ENCODE peak calls at places on chromosomes 6 and 20, in five cellular contexts. M is esophagus squamous epithelium; P is CD4-positive, alpha-beta memory T cell; H is upper lobe of right lung; K is cardiac fibroblast. S is an unnamed sample.
A peak's percentile ranks its signal among the peaks of the same experiment; 100 is the strongest.

GRCh38 chr20:4956200-4956810 is 45.0 kb downstream of the SLC23A2 start:
- DNase-seq in M (no peak), P (peak; percentile 63), H (no peak), K (peak; percentile 79), S (peak; percentile 64)

GRCh38 chr6:57294829-57295228 is 22.6 kb upstream of the PRIM2 start:
- DNase-seq in M (no peak), P (no peak), H (no peak), K (no peak), S (no peak)

GRCh38 chr20:63178889-63179751 is 36.8 kb downstream of the YTHDF1 start:
- DNase-seq in M (no peak), P (peak; percentile 65), H (no peak), K (peak; percentile 9), S (peak; percentile 52)

GRCh38 chr6:34332255-34333198 is 59.9 kb downstream of the NUDT3 start:
- DNase-seq in M (no peak), P (no peak), H (no peak), K (no peak), S (no peak)

GRCh38 chr20:23242104-23242503 is 108.5 kb upstream of the NXT1 start:
- DNase-seq in M (no peak), P (no peak), H (peak; percentile 25), K (no peak), S (no peak)

GRCh38 chr20:46056970-46057855 is 28.2 kb downstream of the SLC12A5 start:
- DNase-seq in M (no peak), P (peak; percentile 17), H (no peak), K (peak; percentile 44), S (no peak)

GRCh38 chr6:144349690-144350132 is 64.6 kb downstream of the UTRN start:
- DNase-seq in M (no peak), P (no peak), H (no peak), K (peak; percentile 85), S (no peak)

GRCh38 chr6:16345449-16346330 is 107.3 kb downstream of the GMPR start:
- DNase-seq in M (no peak), P (no peak), H (no peak), K (peak; percentile 92), S (no peak)

GRCh38 chr6:143677891-143678737 is at the start of gene PHACTR2:
- DNase-seq in M (no peak), P (peak; percentile 33), H (peak; percentile 91), K (peak; percentile 87), S (peak; percentile 22)

GRCh38 chr20:9999660-10000059 is 35.1 kb upstream of the ANKEF1 start:
- DNase-seq in M (no peak), P (no peak), H (no peak), K (no peak), S (no peak)

GRCh38 chr6:31203345-31203979 is 33.0 kb upstream of the POU5F1 start:
- DNase-seq in M (no peak), P (no peak), H (no peak), K (peak; percentile 85), S (no peak)

GRCh38 chr6:167906899-167907298 is 80.2 kb downstream of the AFDN start:
- DNase-seq in M (no peak), P (no peak), H (peak; percentile 65), K (peak; percentile 5), S (no peak)

GRCh38 chr6:137497722-137498463 is 3.7 kb upstream of the OLIG3 start:
- DNase-seq in M (no peak), P (peak; percentile 41), H (no peak), K (no peak), S (no peak)

GRCh38 chr6:137496392-137496767 is 2.2 kb upstream of the OLIG3 start:
- DNase-seq in M (no peak), P (no peak), H (no peak), K (no peak), S (no peak)

GRCh38 chr6:137495652-137496391 is 1.6 kb upstream of the OLIG3 start:
- DNase-seq in M (no peak), P (no peak), H (no peak), K (no peak), S (no peak)

GRCh38 chr6:137498488-137499219 is 4.5 kb upstream of the OLIG3 start:
- DNase-seq in M (no peak), P (no peak), H (no peak), K (no peak), S (no peak)

GRCh38 chr6:137496909-137497721 is 2.9 kb upstream of the OLIG3 start:
- DNase-seq in M (no peak), P (no peak), H (no peak), K (no peak), S (no peak)
- H3K4me3 ChIP-seq in M (peak overlapping the region; percentile 32), P (no peak overlapping the region), H (peak overlapping the region; percentile 11), K (no peak overlapping the region), S (peak overlapping the region; percentile 34)

DNA sequence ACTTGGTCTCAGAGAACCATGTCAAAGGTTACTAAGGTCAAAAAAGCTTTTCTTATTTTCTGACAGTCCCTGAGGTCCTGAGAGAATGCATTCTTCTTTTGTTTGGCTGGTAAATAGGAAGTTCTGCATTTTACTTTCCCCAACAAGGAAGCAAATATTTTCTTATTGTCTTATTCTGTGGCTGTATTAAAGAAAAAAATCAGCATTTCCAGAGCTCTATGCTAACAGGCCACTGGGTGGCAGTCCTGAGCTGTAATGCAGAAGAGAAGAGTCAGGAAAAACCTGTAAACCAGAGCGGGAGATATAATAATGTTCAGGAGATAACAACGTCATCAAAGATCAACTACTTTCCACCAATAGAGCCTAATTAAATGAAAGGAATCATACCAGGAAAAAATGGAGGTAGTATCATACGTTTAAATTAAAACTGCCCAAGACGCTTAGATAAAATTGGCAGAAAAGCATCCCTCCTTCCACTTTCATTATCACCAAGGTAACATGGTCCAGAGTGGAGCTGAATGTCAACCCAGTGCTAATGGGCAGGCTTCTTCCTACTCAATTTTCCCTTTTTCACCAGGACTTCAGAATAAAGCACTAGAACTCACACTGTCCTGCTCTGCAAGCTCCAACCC is 55.6 kb upstream of the CARMIL1 start:
- DNase-seq in M (no peak), P (peak; percentile 50), H (peak; percentile 68), K (peak; percentile 82), S (peak; percentile 32)
- H3K4me3 ChIP-seq in M (peak overlapping the region; percentile 23), P (no peak overlapping the region), H (peak overlapping the region; percentile 12), K (peak overlapping the region; percentile 29), S (peak overlapping the region; percentile 16)

GRCh38 chr6:27452496-27452897 is 20.4 kb downstream of the ZNF184 start:
- DNase-seq in M (no peak), P (no peak), H (no peak), K (peak; percentile 26), S (no peak)
- H3K4me3 ChIP-seq in M (no peak overlapping the region), P (no peak overlapping the region), H (no peak overlapping the region), K (no peak overlapping the region), S (no peak overlapping the region)

GRCh38 chr20:50194831-50195523 is 4.3 kb downstream of the CEBPB start:
- DNase-seq in M (no peak), P (no peak), H (no peak), K (peak; percentile 34), S (no peak)
- H3K4me3 ChIP-seq in M (peak overlapping the region; percentile 98), P (no peak overlapping the region), H (peak overlapping the region; percentile 87), K (peak overlapping the region; percentile 4), S (no peak overlapping the region)

DNA sequence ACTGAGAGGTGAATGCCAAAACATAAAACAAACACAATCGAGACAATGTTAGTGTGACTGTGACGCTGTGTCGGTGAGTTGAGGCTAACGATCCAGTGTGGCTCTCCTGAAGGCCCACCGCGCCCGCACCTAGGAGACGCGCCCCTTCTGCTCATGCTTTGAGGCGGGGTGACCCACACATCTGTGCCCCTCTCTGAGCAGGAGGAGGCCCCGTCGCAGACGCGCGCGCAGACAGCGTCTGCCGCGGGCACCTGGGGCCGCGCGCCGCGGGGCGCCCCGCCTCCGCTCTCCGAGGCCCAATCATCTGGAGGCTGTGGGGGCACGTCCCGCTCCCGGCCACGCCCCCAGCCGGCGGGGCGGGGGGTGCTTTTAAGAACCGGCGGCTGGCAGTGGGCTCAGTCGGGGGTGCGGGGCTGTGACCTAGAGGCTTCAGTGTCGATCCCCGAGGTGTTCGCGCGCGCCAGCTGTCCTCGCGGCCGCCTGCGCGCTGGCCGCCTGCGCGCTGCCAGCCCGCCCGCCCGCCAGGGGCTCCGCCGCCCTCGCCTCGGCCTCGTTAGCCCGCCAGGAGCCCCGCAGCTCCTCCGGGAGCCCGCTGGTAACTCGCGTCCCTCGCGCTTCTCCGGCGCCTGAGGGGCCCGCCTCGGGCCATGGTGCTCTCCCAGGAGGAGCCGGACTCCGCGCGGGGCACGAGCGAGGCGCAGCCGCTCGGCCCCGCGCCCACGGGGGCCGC is at the start of gene SLC16A10:
- DNase-seq in M (no peak), P (peak; percentile 79), H (peak; percentile 91), K (peak; percentile 8), S (peak; percentile 91)
- H3K4me3 ChIP-seq in M (peak within 1 kb of the TSS; percentile 57), P (peak within 1 kb of the TSS; percentile 62), H (peak within 1 kb of the TSS; percentile 59), K (peak within 1 kb of the TSS; percentile 38), S (peak within 1 kb of the TSS; percentile 83)

DNA sequence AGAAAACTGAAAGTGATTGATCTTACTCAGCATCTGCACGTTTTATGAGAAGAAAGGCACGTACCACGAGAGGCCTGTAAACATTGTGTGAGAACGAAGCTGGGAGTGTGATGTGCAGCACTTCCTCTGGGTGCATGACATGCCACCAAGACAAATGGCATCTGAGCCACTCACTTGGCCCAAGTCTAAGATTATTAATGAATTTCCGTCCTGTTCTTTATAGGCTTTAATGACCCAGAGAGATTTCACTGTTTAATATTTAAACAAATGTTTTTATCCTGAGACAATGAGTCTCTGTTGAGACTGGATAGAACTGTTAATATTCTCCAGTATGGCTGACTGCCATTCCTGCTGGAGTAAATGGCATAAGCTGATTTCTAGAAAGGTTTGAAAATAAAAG is 172.6 kb upstream of the PHACTR1 start:
- DNase-seq in M (no peak), P (no peak), H (no peak), K (no peak), S (no peak)
- H3K4me3 ChIP-seq in M (no peak overlapping the region), P (no peak overlapping the region), H (no peak overlapping the region), K (no peak overlapping the region), S (no peak overlapping the region)

GRCh38 chr6:85449388-85449817 is 480 bp upstream of the NT5E start:
- DNase-seq in M (no peak), P (peak; percentile 9), H (no peak), K (peak; percentile 84), S (peak; percentile 43)
- H3K4me3 ChIP-seq in M (peak overlapping the region; percentile 68), P (no peak overlapping the region), H (peak overlapping the region; percentile 63), K (peak overlapping the region; percentile 87), S (peak overlapping the region; percentile 50)